ENCODE peak calls at places on chromosomes 13 and 19, in eight cellular contexts. G is AG04450, P is aorta, X is pancreas, D is endodermal cell, H is body of pancreas, E is H9, B is left ventricle myocardium inferior. S is an unnamed sample. For H3K9me3, the result is how much of the 10 kb centered on the place peaks cover.

GRCh38 chr19:16373539-16373938 is 48.9 kb downstream of the KLF2 start:
- DNase-seq in D (no peak), B (peak), X (no peak), H (peak), G (peak), E (no peak), P (peak), S (no peak)

GRCh38 chr13:40306817-40307216 is 359.6 kb downstream of the FOXO1 start:
- DNase-seq in G (no peak), D (no peak), X (no peak), P (no peak), H (no peak), E (no peak), B (no peak), S (no peak)

GRCh38 chr13:56299650-56300049 is 841.1 kb upstream of the PRR20A start:
- DNase-seq in D (no peak), B (no peak), X (no peak), E (no peak), P (no peak), G (no peak), H (no peak), S (no peak)

GRCh38 chr19:41700381-41701195 is 7.8 kb upstream of the CEACAM5 start:
- DNase-seq in E (peak), H (no peak), G (no peak), D (peak), X (no peak), P (no peak), B (no peak), S (no peak)

GRCh38 chr19:926595-927043 is 784 bp downstream of the ARID3A start:
- DNase-seq in B (peak), H (peak), D (peak), X (peak), P (peak), G (no peak), E (no peak), S (no peak)

GRCh38 chr19:17500447-17501198 is 10.8 kb upstream of the PGLS start:
- DNase-seq in D (no peak), P (no peak), E (no peak), X (peak), B (no peak), H (no peak), G (no peak), S (no peak)

GRCh38 chr13:50636007-50636704 is 207.3 kb downstream of the DLEU7 start:
- DNase-seq in P (no peak), G (no peak), E (peak), H (no peak), B (no peak), X (no peak), D (peak), S (no peak)

GRCh38 chr19:16258440-16258903 is 60.8 kb downstream of the AP1M1 start:
- DNase-seq in B (peak), G (no peak), X (no peak), P (peak), D (no peak), H (peak), E (no peak), S (no peak)

GRCh38 chr19:45146716-45147337 is 14.0 kb downstream of the NKPD1 start:
- DNase-seq in B (no peak), D (no peak), H (no peak), X (peak), P (no peak), G (no peak), E (no peak), S (no peak)

GRCh38 chr13:113982296-113982661 is 8.4 kb upstream of the C13orf46 start:
- DNase-seq in P (peak), D (no peak), E (no peak), G (no peak), H (no peak), X (peak), B (peak), S (no peak)

GRCh38 chr19:39778763-39779162 is at the start of gene LEUTX:
- DNase-seq in D (no peak), B (no peak), X (no peak), H (no peak), E (no peak), G (no peak), P (no peak), S (no peak)

GRCh38 chr13:21733475-21734311 is 62.8 kb downstream of the FGF9 start:
- DNase-seq in H (no peak), P (no peak), G (no peak), E (no peak), X (no peak), B (no peak), D (peak), S (no peak)

GRCh38 chr13:85503797-85504196 is 295.4 kb downstream of the SLITRK6 start:
- DNase-seq in E (no peak), P (no peak), H (no peak), D (no peak), X (no peak), G (no peak), B (no peak), S (no peak)

GRCh38 chr19:46471116-46471733 is at the start of gene PNMA8A:
- DNase-seq in P (peak), X (peak), D (peak), G (no peak), E (peak), H (peak), B (peak), S (no peak)
- H3K27ac ChIP-seq in P (peak), X (peak), D (peak), G (peak), E (no peak), H (peak), B (peak), S (peak)

DNA sequence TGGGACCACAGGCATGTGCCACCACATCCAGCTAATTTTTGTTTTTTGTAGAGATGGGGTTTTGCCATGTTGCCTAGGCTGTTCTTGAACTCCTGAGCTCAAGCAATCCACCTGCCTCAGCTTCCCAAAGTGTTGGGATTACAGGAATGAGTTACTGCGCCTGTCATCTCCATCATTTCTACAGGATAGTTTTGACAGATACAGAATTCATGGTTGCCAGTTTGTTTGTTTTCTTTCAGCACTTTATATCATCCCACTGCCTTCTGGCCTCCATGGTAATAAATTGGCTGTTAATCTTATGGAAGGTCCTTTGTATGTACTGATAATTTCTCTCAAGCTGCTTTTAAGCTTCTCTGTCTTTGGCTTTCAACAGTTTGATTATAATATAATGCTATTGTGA is 165.2 kb downstream of the RNF17 start:
- DNase-seq in E (no peak), D (no peak), H (no peak), X (no peak), B (no peak), G (no peak), P (no peak), S (no peak)
- H3K9me3 ChIP-seq in E (under half), D (under half), H (under half), X (under half), B (under half), G (under half), P (under half), S (under half)

GRCh38 chr19:2577722-2578335 is 101.9 kb downstream of the GADD45B start:
- DNase-seq in P (peak), E (no peak), D (no peak), X (peak), G (no peak), B (no peak), H (no peak), S (no peak)
- H3K27ac ChIP-seq in P (peak), E (no peak), D (no peak), X (peak), G (peak), B (peak), H (peak), S (no peak)

DNA sequence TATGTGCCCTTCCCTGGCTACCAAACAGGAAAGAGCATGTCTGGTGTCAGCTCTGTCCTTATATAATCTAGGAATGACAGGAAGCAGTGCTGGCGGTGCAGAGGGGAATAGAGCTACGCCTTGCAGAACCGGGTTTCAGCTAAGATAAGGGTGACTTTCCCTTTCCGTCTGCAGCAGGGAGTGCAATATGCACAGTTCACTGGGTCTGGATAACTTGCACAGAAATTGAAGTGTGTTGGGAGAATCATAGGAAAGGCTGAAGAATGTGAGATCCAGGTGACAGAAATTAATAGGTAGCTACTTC is 90.0 kb upstream of the TSHZ3 start:
- DNase-seq in D (no peak), X (no peak), E (no peak), H (no peak), B (no peak), P (no peak), G (no peak), S (no peak)
- H3K9me3 ChIP-seq in D (under half), X (under half), E (under half), H (under half), B (under half), P (under half), G (under half), S (under half)

S was measured in CD8-positive, alpha-beta memory T cell.